ENCODE peak calls at places on chromosomes 4 and X, in four cellular contexts. Z is upper lobe of right lung, F is thoracic aorta, M is mesenchymal stem cell. H is an unnamed sample. For H3K9me3, the result is how much of the 10 kb centered on the place peaks cover.

GRCh38 chrX:143988356-143988755 is 104.5 kb downstream of the UBE2NL start:
- DNase-seq in F (no peak), Z (no peak), M (no peak), H (no peak)

GRCh38 chrX:19888419-19888879 is 1.0 kb upstream of the SH3KBP1 start:
- DNase-seq in M (peak), Z (no peak), F (no peak), H (peak)

GRCh38 chr4:124867551-124867950 is 155.0 kb upstream of the ANKRD50 start:
- DNase-seq in M (no peak), F (no peak), Z (no peak), H (no peak)

GRCh38 chr4:153448003-153448731 is 18.0 kb upstream of the TMEM131L start:
- DNase-seq in Z (no peak), M (peak), F (no peak), H (no peak)

GRCh38 chr4:186693159-186693815 is 30.4 kb downstream of the FAT1 start:
- DNase-seq in F (peak), Z (peak), M (peak), H (peak)

GRCh38 chr4:79209822-79210635 is 115.8 kb downstream of the NAA11 start:
- DNase-seq in F (no peak), M (no peak), Z (peak), H (no peak)

GRCh38 chrX:47293106-47293505 is 60.3 kb downstream of the USP11 start:
- DNase-seq in F (no peak), M (no peak), Z (no peak), H (no peak)

GRCh38 chrX:145821898-145822567 is 4.4 kb downstream of the SLITRK2 start:
- DNase-seq in Z (no peak), M (no peak), F (no peak), H (no peak)

GRCh38 chr4:71296945-71297344 is 41.9 kb upstream of the SLC4A4 start:
- DNase-seq in M (no peak), F (no peak), Z (no peak), H (no peak)

GRCh38 chr4:119081943-119082342 is 53.7 kb upstream of the MYOZ2 start:
- DNase-seq in Z (no peak), F (no peak), M (no peak), H (no peak)

GRCh38 chr4:105715692-105716278 is 7.2 kb downstream of the GSTCD start:
- DNase-seq in F (no peak), Z (no peak), M (peak), H (no peak)
- H3K9me3 ChIP-seq in F (under half), Z (under half), M (under half), H (under half)

GRCh38 chr4:106318511-106318910 is 2.2 kb downstream of the AIMP1 start:
- DNase-seq in F (no peak), Z (no peak), M (no peak), H (no peak)
- H3K4me3 ChIP-seq in F (no peak), Z (no peak), M (peak), H (no peak)

GRCh38 chr4:131063878-131064277 is 1967.9 kb downstream of the C4orf33 start:
- DNase-seq in Z (no peak), M (no peak), F (no peak), H (peak)
- H3K9me3 ChIP-seq in Z (under half), M (under half), F (under half), H (under half)

DNA sequence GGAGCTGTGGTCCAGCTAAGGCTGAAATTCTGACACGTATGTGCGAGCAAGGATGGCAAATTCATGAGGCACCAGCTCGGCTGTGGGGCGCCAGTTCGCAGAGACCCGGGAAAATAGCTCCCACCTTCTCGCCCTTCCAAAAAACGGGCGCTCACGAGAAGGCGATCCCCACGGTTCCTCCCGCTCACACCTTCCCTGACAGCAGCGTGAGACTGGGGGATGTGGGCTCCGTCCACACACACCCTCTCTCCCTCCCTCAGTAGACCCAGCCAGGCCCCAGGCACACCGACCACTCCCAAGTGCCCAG is 584 bp downstream of the GPC3 start:
- DNase-seq in Z (no peak), M (no peak), F (no peak), H (no peak)
- H3K4me3 ChIP-seq in Z (peak), M (peak), F (no peak), H (no peak)